ENCODE peak calls at places on chromosomes 1 and 21, in four cellular contexts. One of them, this sample, is unnamed. For H3K4me1, the result is how much of the 10 kb centered on the place peaks cover.

GRCh38 chr1:227903061-227903521 is 44.6 kb downstream of the WNT9A start:
- DNase-seq in adrenal gland: no peak
- DNase-seq in IMR-90: no peak
- DNase-seq in breast epithelium: no peak
- DNase-seq in this sample: no peak

GRCh38 chr21:46011267-46011967 is 29.8 kb downstream of the COL6A1 start:
- DNase-seq in adrenal gland: no peak
- DNase-seq in IMR-90: no peak
- DNase-seq in breast epithelium: peak
- DNase-seq in this sample: peak

GRCh38 chr1:112688781-112689193 is 14.3 kb downstream of the MOV10 start:
- DNase-seq in adrenal gland: no peak
- DNase-seq in IMR-90: no peak
- DNase-seq in breast epithelium: no peak
- DNase-seq in this sample: no peak

GRCh38 chr1:24715658-24716057 is 29.6 kb upstream of the CLIC4 start:
- DNase-seq in adrenal gland: no peak
- DNase-seq in IMR-90: no peak
- DNase-seq in breast epithelium: no peak
- DNase-seq in this sample: no peak

GRCh38 chr1:21590116-21590905 is 78.8 kb downstream of the RAP1GAP start:
- DNase-seq in adrenal gland: no peak
- DNase-seq in IMR-90: no peak
- DNase-seq in breast epithelium: no peak
- DNase-seq in this sample: no peak

GRCh38 chr1:233327938-233328660 is 575 bp downstream of the MAP3K21 start:
- DNase-seq in adrenal gland: peak
- DNase-seq in IMR-90: no peak
- DNase-seq in breast epithelium: no peak
- DNase-seq in this sample: no peak

GRCh38 chr1:113912594-113913311 is 7.6 kb downstream of the DCLRE1B start:
- DNase-seq in adrenal gland: peak
- DNase-seq in IMR-90: peak
- DNase-seq in breast epithelium: no peak
- DNase-seq in this sample: peak

GRCh38 chr1:150168960-150169565 is 19.3 kb downstream of the PLEKHO1 start:
- DNase-seq in adrenal gland: peak
- DNase-seq in IMR-90: peak
- DNase-seq in breast epithelium: peak
- DNase-seq in this sample: peak

GRCh38 chr1:47444578-47445465 is 7.0 kb downstream of the FOXD2 start:
- DNase-seq in adrenal gland: no peak
- DNase-seq in IMR-90: peak
- DNase-seq in breast epithelium: no peak
- DNase-seq in this sample: no peak

GRCh38 chr21:16072692-16073091 is 342.9 kb downstream of the USP25 start:
- DNase-seq in adrenal gland: no peak
- DNase-seq in IMR-90: peak
- DNase-seq in breast epithelium: no peak
- DNase-seq in this sample: no peak

GRCh38 chr1:25563330-25564215 is 20.2 kb downstream of the LDLRAP1 start:
- DNase-seq in adrenal gland: no peak
- DNase-seq in IMR-90: no peak
- DNase-seq in breast epithelium: no peak
- DNase-seq in this sample: no peak

GRCh38 chr1:25806418-25806817 is 6.4 kb downstream of the SELENON start:
- DNase-seq in adrenal gland: no peak
- DNase-seq in IMR-90: peak
- DNase-seq in breast epithelium: no peak
- DNase-seq in this sample: peak

GRCh38 chr1:159916240-159917051 is 8.9 kb downstream of the TAGLN2 start:
- DNase-seq in adrenal gland: no peak
- DNase-seq in IMR-90: peak
- DNase-seq in breast epithelium: no peak
- DNase-seq in this sample: no peak

GRCh38 chr1:159913451-159914192 is 11.7 kb downstream of the TAGLN2 start:
- DNase-seq in adrenal gland: no peak
- DNase-seq in IMR-90: no peak
- DNase-seq in breast epithelium: no peak
- DNase-seq in this sample: no peak

GRCh38 chr1:159914252-159915018 is 10.9 kb downstream of the TAGLN2 start:
- DNase-seq in adrenal gland: no peak
- DNase-seq in IMR-90: no peak
- DNase-seq in breast epithelium: no peak
- DNase-seq in this sample: no peak

GRCh38 chr1:159917533-159917932 is 7.8 kb downstream of the TAGLN2 start:
- DNase-seq in adrenal gland: no peak
- DNase-seq in IMR-90: no peak
- DNase-seq in breast epithelium: no peak
- DNase-seq in this sample: no peak

DNA sequence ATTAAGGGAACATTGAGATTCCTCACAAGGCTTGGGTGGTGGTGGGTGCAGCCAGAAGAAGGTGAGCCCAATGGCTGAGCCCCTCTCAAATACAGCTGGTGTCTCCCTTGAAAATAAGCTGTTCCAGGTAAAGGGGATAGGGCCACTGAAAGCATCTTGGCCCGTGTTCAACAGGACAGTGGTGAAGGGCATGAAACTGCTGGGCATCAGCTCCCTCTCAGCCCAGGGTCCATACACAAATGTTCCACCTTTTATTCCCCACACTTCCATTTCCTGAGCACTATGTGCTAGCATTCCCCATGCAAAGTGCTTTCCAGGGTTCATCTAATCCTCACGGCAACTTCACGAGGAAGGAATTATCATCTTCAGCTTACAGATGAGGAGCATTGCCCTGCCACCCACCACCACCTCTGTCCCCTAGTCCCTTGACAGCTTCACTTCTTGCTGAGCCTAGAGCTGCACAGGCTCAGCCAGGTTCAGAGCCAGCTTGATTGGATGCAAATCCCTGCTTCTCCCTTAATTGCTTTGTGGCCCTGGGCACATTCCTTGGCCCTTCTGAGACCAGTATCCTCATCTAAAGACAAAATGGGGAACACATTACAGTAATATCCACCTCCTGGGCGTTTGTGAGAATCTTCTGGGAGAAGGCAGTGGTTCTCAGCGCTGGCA is 9.6 kb downstream of the TAGLN2 start:
- DNase-seq in adrenal gland: no peak
- DNase-seq in IMR-90: no peak
- DNase-seq in breast epithelium: no peak
- DNase-seq in this sample: no peak
- TF ChIP-seq POLR2A in adrenal gland: no peak
- TF ChIP-seq POLR2A in IMR-90: no peak
- TF ChIP-seq POLR2A in breast epithelium: no peak
- TF ChIP-seq POLR2A in this sample: no peak

DNA sequence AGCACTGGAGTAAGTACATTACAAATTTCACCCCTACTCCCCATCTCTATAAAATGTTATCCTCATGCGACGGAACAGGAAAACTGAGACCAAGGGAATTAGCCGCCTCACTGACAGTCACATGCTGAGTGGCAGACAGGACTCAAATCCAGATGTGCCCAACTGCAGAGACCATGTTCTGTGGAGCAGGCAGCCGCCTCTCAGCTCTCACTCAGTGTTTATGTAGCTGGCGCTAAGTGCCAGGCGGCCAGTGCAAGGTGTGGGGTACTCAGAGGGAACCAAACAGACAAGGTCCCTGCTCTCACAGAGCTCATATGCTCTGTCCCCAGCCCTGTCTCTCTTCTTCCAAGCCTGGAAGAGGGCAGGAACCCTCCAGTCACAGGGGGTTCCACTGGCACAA is 5.1 kb downstream of the CAPZB start:
- DNase-seq in adrenal gland: no peak
- DNase-seq in IMR-90: no peak
- DNase-seq in breast epithelium: no peak
- DNase-seq in this sample: no peak
- H3K4me1 ChIP-seq in adrenal gland: under half
- H3K4me1 ChIP-seq in IMR-90: under half
- H3K4me1 ChIP-seq in breast epithelium: under half
- H3K4me1 ChIP-seq in this sample: under half

DNA sequence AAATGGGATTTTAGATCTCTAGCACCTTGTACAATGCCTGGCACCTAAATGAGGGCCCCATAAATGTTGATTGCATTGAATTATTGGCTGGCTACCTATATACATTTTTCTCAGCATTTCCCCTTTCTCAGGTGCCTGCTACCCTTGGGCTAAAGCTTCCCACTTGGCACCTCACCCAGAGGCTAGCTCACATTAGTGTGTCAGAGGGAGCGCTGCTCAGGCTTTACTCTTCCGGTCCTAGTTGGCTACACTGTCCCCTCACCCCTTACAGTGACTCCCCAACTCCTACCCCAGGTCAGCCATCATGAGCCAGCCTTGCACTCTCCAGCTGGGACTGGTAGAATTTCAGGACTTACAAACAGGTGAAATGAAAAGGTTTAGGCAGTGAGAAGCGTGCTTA is 9.5 kb downstream of the TRAF5 start:
- DNase-seq in adrenal gland: no peak
- DNase-seq in IMR-90: no peak
- DNase-seq in breast epithelium: no peak
- DNase-seq in this sample: no peak
- H3K4me3 ChIP-seq in adrenal gland: no peak
- H3K4me3 ChIP-seq in IMR-90: no peak
- H3K4me3 ChIP-seq in breast epithelium: no peak
- H3K4me3 ChIP-seq in this sample: no peak

GRCh38 chr1:89060091-89060490 is 4.9 kb downstream of the GBP1 start:
- DNase-seq in adrenal gland: no peak
- DNase-seq in IMR-90: no peak
- DNase-seq in breast epithelium: no peak
- DNase-seq in this sample: no peak

GRCh38 chr1:89069955-89070354 is 4.9 kb upstream of the GBP1 start:
- DNase-seq in adrenal gland: no peak
- DNase-seq in IMR-90: no peak
- DNase-seq in breast epithelium: no peak
- DNase-seq in this sample: no peak

GRCh38 chr1:89070509-89070908 is 5.5 kb upstream of the GBP1 start:
- DNase-seq in adrenal gland: no peak
- DNase-seq in IMR-90: no peak
- DNase-seq in breast epithelium: no peak
- DNase-seq in this sample: no peak

GRCh38 chr1:89068291-89068690 is 3.3 kb upstream of the GBP1 start:
- DNase-seq in adrenal gland: no peak
- DNase-seq in IMR-90: peak
- DNase-seq in breast epithelium: no peak
- DNase-seq in this sample: no peak

DNA sequence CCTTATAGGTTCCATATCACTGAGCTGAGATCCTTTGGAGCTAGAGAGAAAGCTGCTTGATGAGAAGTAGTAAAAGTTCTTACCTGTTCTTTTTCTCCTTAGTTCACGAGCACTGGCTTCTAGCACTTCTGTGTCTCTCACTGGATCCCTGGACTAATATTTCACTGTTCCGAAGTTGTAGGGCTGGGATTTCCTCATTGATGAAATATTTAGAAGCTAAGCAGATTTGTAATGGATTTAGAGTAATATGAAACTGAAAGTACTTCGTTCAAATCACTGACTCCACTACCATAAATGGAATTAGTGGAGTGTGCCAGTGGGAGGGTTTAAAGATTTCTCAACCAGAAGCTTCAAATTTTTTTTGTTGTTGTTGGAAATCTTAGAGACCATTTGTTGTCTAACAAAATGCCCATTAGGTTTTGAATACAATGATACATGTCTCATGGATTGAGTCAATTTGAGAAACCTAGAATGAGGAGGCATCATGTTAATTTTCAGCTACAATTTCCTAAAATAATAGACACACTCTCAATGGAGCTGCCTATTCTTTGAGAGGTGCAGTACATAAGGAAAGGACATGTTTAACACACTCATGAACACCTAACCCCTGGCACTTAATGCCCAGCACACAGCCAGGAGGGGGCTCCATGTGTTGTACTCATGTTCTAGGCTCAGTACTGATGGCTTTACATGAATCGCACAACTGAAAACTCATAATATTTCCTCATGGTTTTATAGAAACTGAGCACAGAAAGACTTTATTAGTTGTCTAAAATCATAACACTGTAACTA is at the start of gene GBP1:
- DNase-seq in adrenal gland: no peak
- DNase-seq in IMR-90: peak
- DNase-seq in breast epithelium: no peak
- DNase-seq in this sample: no peak
- TF ChIP-seq POLR2A in adrenal gland: no peak
- TF ChIP-seq POLR2A in IMR-90: peak
- TF ChIP-seq POLR2A in breast epithelium: peak
- TF ChIP-seq POLR2A in this sample: peak

DNA sequence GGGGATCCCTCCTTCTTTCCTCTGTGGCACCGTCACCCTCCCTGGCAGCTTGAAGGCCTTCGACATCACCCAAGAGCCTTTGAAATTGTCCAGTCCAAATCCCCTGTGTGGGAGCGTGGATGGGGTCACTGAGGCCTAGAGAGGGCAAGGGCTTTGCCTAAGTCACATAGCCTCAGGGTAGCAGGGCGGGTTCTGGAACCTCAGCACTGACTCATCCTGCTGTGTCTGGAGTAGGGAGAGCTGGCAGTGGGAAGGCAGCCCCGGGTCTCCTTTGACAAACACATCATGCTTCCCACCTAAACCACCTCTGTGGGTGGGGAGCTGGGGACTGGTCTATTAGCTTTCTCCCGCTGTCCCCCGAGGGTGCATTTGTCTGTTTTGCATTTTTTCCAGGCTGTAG is 76.8 kb upstream of the POU3F1 start:
- DNase-seq in adrenal gland: no peak
- DNase-seq in IMR-90: no peak
- DNase-seq in breast epithelium: no peak
- DNase-seq in this sample: no peak
- H3K4me1 ChIP-seq in adrenal gland: under half
- H3K4me1 ChIP-seq in IMR-90: under half
- H3K4me1 ChIP-seq in breast epithelium: under half
- H3K4me1 ChIP-seq in this sample: under half

This sample was measured in ovary.